ENCODE peak calls at places on chromosomes 1 and 21, in eight cellular contexts. V is heart left ventricle, T is fibroblast of pulmonary artery, J is right atrium auricular region, S is thoracic aorta, D is IMR-90, B is keratinocyte, O is spleen. C is an unnamed sample.

GRCh38 chr1:187794561-187794960 is 965.8 kb downstream of the PLA2G4A start:
- DNase-seq in V (no peak), T (no peak), J (no peak), S (no peak), D (no peak), B (no peak), O (no peak), C (no peak)

GRCh38 chr1:27940870-27941269 is 6.1 kb downstream of the SMPDL3B start:
- DNase-seq in V (no peak), T (no peak), J (no peak), S (no peak), D (no peak), B (no peak), O (peak; percentile 20), C (no peak)

GRCh38 chr1:183022202-183023145 is 746 bp upstream of the LAMC1 start:
- DNase-seq in V (peak; percentile 90), T (peak; percentile 99), J (peak; percentile 96), S (peak; percentile 75), D (peak; percentile 98), B (peak; percentile 65), O (peak; percentile 86), C (peak; percentile 99)

GRCh38 chr1:88998716-88999115 is 6.3 kb upstream of the KYAT3 start:
- DNase-seq in V (no peak), T (peak; percentile 83), J (no peak), S (no peak), D (peak; percentile 69), B (no peak), O (no peak), C (peak; percentile 67)

GRCh38 chr1:235078927-235079381 is 49.7 kb downstream of the TOMM20 start:
- DNase-seq in V (no peak), T (no peak), J (no peak), S (no peak), D (peak; percentile 52), B (no peak), O (no peak), C (peak; percentile 69)

GRCh38 chr21:38950388-38951094 is 144.8 kb downstream of the ETS2 start:
- DNase-seq in V (no peak), T (peak; percentile 38), J (no peak), S (no peak), D (peak; percentile 49), B (no peak), O (no peak), C (no peak)

GRCh38 chr1:47676311-47677054 is 238.6 kb downstream of the FOXD2 start:
- DNase-seq in V (no peak), T (no peak), J (peak; percentile 36), S (no peak), D (no peak), B (no peak), O (peak; percentile 54), C (no peak)

GRCh38 chr1:226529891-226530290 is 18.7 kb upstream of the STUM start:
- DNase-seq in V (no peak), T (no peak), J (no peak), S (no peak), D (no peak), B (no peak), O (no peak), C (no peak)

GRCh38 chr1:78650114-78650513 is 483 bp downstream of the IFI44 start:
- DNase-seq in V (no peak), T (peak; percentile 17), J (no peak), S (no peak), D (no peak), B (no peak), O (no peak), C (peak; percentile 8)

GRCh38 chr1:116405241-116406135 is 32.4 kb downstream of the ATP1A1 start:
- DNase-seq in V (no peak), T (no peak), J (no peak), S (no peak), D (no peak), B (no peak), O (no peak), C (no peak)

GRCh38 chr1:87478231-87478630 is 149.6 kb downstream of the LMO4 start:
- DNase-seq in V (peak; percentile 19), T (peak; percentile 11), J (peak; percentile 77), S (no peak), D (peak; percentile 34), B (no peak), O (no peak), C (peak; percentile 13)

GRCh38 chr21:15444118-15444960 is 285.4 kb upstream of the USP25 start:
- DNase-seq in V (no peak), T (no peak), J (no peak), S (no peak), D (no peak), B (no peak), O (no peak), C (no peak)

GRCh38 chr1:238581332-238581731 is 690.6 kb upstream of the ZP4 start:
- DNase-seq in V (no peak), T (no peak), J (no peak), S (no peak), D (no peak), B (no peak), O (no peak), C (no peak)

GRCh38 chr1:205493241-205494085 is 11.0 kb upstream of the CDK18 start:
- DNase-seq in V (no peak), T (peak; percentile 89), J (peak; percentile 67), S (peak; percentile 29), D (peak; percentile 56), B (no peak), O (no peak), C (peak; percentile 74)

GRCh38 chr1:202037706-202038296 is 27.4 kb downstream of the ELF3 start:
- DNase-seq in V (no peak), T (peak; percentile 68), J (no peak), S (no peak), D (peak; percentile 72), B (no peak), O (no peak), C (no peak)

GRCh38 chr1:202031796-202032195 is 21.4 kb downstream of the ELF3 start:
- DNase-seq in V (no peak), T (no peak), J (no peak), S (no peak), D (no peak), B (no peak), O (no peak), C (no peak)

GRCh38 chr1:202034149-202034682 is 23.8 kb downstream of the ELF3 start:
- DNase-seq in V (no peak), T (no peak), J (no peak), S (no peak), D (no peak), B (no peak), O (no peak), C (no peak)

GRCh38 chr1:202036595-202037387 is 26.4 kb downstream of the ELF3 start:
- DNase-seq in V (no peak), T (no peak), J (no peak), S (no peak), D (no peak), B (no peak), O (no peak), C (no peak)

DNA sequence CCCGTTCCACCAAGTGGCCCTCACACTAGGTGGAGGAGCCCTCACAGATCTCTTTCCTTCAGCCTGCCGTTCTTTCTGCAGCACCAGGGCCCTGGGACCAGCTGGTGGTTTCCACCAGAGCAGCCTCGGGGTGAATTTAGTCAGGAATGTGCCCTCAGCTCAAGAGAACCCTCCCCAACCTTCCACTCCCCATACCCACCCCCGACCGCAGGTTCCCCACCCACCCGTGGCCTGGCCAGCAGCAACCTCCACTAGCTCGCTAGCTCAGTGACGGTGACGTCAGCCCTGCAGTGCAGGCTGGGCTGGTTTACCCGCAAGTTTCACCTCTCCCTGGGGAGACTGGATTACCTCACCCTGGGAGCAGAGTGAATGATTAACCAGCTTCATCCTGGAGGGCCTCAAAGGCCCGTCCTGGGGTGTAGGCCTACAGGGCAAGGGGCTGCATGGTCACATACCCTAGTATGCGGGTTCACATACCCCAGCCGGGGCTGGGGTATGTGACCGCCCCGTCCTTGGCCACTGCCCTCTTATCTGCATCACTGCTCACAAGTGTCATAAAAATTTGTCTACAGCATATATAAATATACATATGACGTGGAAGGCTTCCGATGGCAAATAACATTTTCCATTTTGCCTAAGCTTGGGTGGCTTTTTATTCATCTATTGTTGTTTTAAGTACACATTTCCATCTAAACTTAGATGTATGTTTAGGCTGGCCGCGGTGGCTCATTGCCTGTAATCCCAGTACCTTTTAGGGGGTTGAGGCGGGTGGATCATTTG is 24.5 kb downstream of the ELF3 start:
- DNase-seq in V (peak; percentile 60), T (peak; percentile 92), J (peak; percentile 83), S (peak; percentile 75), D (peak; percentile 96), B (no peak), O (no peak), C (peak; percentile 95)
- TF ChIP-seq CTCF in V (no peak), T (no peak), J (no peak), S (no peak), D (no peak), B (no peak), O (no peak), C (no peak)

DNA sequence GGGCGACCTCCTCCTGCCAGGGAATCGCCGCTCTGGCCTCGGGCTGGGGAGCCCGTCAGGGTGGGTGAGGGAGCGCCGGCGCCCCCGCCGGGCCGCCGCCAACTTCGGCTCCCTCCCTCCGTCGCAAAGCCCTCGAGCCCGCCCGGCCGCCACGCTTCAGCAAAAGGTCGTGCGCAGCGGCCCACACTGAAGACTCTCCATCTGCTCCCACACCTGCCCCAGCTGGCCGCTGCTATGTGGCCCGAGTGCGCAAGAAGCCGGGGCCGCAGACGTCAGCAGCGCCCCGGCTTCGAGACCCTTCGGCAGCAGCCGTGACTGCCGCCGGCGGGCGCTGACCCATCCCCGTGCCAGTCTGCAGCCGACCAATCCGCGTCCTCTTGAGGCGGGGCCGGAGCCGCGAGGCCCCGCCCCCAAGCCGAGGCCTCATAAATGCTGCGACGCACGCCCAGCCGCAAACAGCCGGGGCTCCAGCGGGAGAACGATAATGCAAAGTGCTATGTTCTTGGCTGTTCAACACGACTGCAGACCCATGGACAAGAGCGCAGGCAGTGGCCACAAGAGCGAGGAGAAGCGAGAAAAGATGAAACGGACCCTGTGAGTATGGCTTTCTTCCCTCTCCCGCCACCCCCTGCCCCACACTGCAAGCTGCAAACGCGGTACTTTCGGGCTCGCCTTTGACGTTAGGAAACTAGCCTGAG is at the start of gene RGS2:
- DNase-seq in V (peak; percentile 92), T (peak; percentile 95), J (peak; percentile 96), S (peak; percentile 63), D (peak; percentile 95), B (no peak), O (peak; percentile 98), C (peak; percentile 83)
- TF ChIP-seq CTCF in V (peak; percentile 39), T (no peak), J (peak; percentile 13), S (no peak), D (peak; percentile 25), B (no peak), O (peak; percentile 4), C (no peak)

GRCh38 chr1:93732514-93732913 is 50.9 kb upstream of the BCAR3 start:
- DNase-seq in V (no peak), T (no peak), J (no peak), S (no peak), D (no peak), B (no peak), O (no peak), C (no peak)
- TF ChIP-seq CTCF in V (no peak), T (peak; percentile 34), J (no peak), S (no peak), D (no peak), B (no peak), O (no peak), C (peak; percentile 39)

DNA sequence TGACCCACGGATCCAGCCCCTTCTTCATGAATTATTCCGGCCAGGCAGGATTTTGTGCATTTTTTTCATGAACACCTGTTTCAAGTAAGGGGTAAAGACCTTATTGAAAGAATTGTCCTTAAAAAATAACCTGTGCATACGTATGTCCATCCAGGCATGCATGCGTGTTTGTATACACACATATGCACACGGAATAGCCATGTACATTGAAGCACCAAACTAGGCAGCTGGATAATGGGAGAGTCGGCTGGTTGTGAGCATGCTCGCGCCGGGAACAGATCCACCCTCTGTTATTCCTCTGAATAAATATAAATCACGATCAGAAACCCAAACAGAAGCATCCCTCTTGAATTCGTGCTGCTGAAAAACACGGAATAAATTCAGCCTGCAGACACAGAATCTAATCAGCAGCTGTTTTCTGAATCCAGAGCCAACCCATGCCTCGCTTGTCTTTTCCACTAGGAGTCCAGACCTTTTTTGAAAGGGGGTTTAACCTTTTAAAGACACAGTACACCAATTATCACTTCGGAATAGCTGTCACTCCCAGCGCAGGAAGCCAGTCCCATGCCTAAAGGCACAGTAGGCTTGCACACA is at the start of gene HIVEP3:
- DNase-seq in V (no peak), T (peak; percentile 43), J (no peak), S (no peak), D (no peak), B (no peak), O (no peak), C (peak; percentile 25)
- TF ChIP-seq CTCF in V (peak; percentile 19), T (peak; percentile 33), J (no peak), S (peak; percentile 27), D (no peak), B (no peak), O (no peak), C (peak; percentile 50)

C was measured in AG10803.